ENCODE peak calls at places on chromosomes 4 and X, in four cellular contexts. U is Peyer's patch, V is cardiac muscle cell, X is fibroblast of villous mesenchyme. C is an unnamed sample.

GRCh38 chr4:17557880-17558279 is 19.1 kb upstream of the LAP3 start:
- DNase-seq in X (peak; percentile 40), U (no peak), V (no peak), C (no peak)

GRCh38 chr4:16579866-16580265 is 318.6 kb downstream of the LDB2 start:
- DNase-seq in V (no peak), X (no peak), U (no peak), C (no peak)

GRCh38 chr4:160835789-160836188 is 1328.0 kb downstream of the FSTL5 start:
- DNase-seq in U (no peak), V (no peak), X (no peak), C (no peak)

GRCh38 chr4:77959566-77960338 is 97.1 kb downstream of the MRPL1 start:
- DNase-seq in X (peak; percentile 67), V (peak; percentile 80), U (no peak), C (peak; percentile 31)

GRCh38 chrX:11124094-11124493 is 13.0 kb downstream of the HCCS start:
- DNase-seq in X (no peak), V (no peak), U (no peak), C (no peak)

GRCh38 chrX:109997786-109998452 is 5.0 kb upstream of the TMEM164 start:
- DNase-seq in X (no peak), U (no peak), V (no peak), C (no peak)

GRCh38 chrX:115584715-115585114 is 23.7 kb downstream of the PLS3 start:
- DNase-seq in V (peak; percentile 29), U (no peak), X (no peak), C (no peak)

GRCh38 chr4:1192493-1193205 is 20.3 kb upstream of the SPON2 start:
- DNase-seq in U (peak; percentile 49), X (no peak), V (no peak), C (no peak)

GRCh38 chr4:183823394-183823793 is 81.7 kb upstream of the STOX2 start:
- DNase-seq in U (no peak), V (peak; percentile 89), X (peak; percentile 31), C (no peak)

GRCh38 chr4:84753318-84753972 is 170.5 kb downstream of the CDS1 start:
- DNase-seq in V (no peak), X (no peak), U (no peak), C (no peak)

GRCh38 chr4:70627620-70628019 is 924 bp upstream of the ENAM start:
- DNase-seq in X (no peak), V (no peak), U (no peak), C (no peak)

GRCh38 chrX:21932277-21932996 is 8.1 kb upstream of the SMS start:
- DNase-seq in U (no peak), V (peak; percentile 87), X (peak; percentile 79), C (no peak)

GRCh38 chrX:129000018-129000417 is 523.3 kb downstream of the SMARCA1 start:
- DNase-seq in X (no peak), U (no peak), V (no peak), C (no peak)

GRCh38 chr4:174582463-174582862 is 60.2 kb upstream of the HPGD start:
- DNase-seq in X (no peak), U (no peak), V (no peak), C (no peak)

GRCh38 chr4:56681158-56681848 is at the start of gene HOPX:
- DNase-seq in U (peak; percentile 50), V (peak; percentile 67), X (peak; percentile 62), C (peak; percentile 10)

GRCh38 chrX:21735038-21735752 is 22.7 kb downstream of the SMPX start:
- DNase-seq in V (no peak), X (peak; percentile 11), U (no peak), C (no peak)

GRCh38 chr4:40455340-40455902 is 120.3 kb downstream of the CHRNA9 start:
- DNase-seq in X (no peak), U (no peak), V (peak; percentile 47), C (no peak)

GRCh38 chrX:17361620-17362019 is 13.4 kb upstream of the NHS start:
- DNase-seq in U (no peak), X (no peak), V (no peak), C (no peak)

GRCh38 chr4:55727746-55728145 is 91.6 kb upstream of the NMU start:
- DNase-seq in U (no peak), X (no peak), V (no peak), C (no peak)

GRCh38 chr4:25970241-25970675 is 56.2 kb downstream of the SMIM20 start:
- DNase-seq in V (peak; percentile 55), U (no peak), X (peak; percentile 8), C (no peak)

GRCh38 chrX:106917830-106918500 is 2.2 kb upstream of the CLDN2 start:
- DNase-seq in U (no peak), X (peak; percentile 35), V (peak; percentile 80), C (no peak)

GRCh38 chr4:7734651-7735260 is 204.9 kb downstream of the AFAP1 start:
- DNase-seq in U (no peak), V (no peak), X (no peak), C (no peak)

GRCh38 chrX:78595901-78596502 is 63.1 kb downstream of the RTL3 start:
- DNase-seq in V (peak; percentile 44), U (no peak), X (no peak), C (no peak)

GRCh38 chr4:165761968-165762367 is 111.1 kb upstream of the TLL1 start:
- DNase-seq in V (no peak), X (no peak), U (no peak), C (no peak)

GRCh38 chrX:47060708-47061107 is 17.5 kb upstream of the RGN start:
- DNase-seq in V (no peak), U (no peak), X (no peak), C (no peak)

GRCh38 chrX:40021647-40022046 is 76.1 kb downstream of the BCOR start:
- DNase-seq in V (no peak), X (no peak), U (no peak), C (no peak)

GRCh38 chr4:88511236-88511635 is 12.3 kb downstream of the PYURF start:
- DNase-seq in U (no peak), X (no peak), V (no peak), C (no peak)

GRCh38 chr4:155423671-155424070 is 46.9 kb upstream of the MAP9 start:
- DNase-seq in U (no peak), V (no peak), X (no peak), C (no peak)

GRCh38 chr4:46329118-46329976 is 60.6 kb downstream of the GABRA2 start:
- DNase-seq in U (no peak), V (peak; percentile 77), X (peak; percentile 24), C (no peak)

GRCh38 chr4:170990989-170991589 is 822.1 kb upstream of the GALNTL6 start:
- DNase-seq in V (no peak), U (no peak), X (no peak), C (peak; percentile 5)

GRCh38 chr4:153521467-153521866 is 55.3 kb downstream of the TMEM131L start:
- DNase-seq in X (no peak), U (no peak), V (no peak), C (no peak)

GRCh38 chr4:138259296-138259695 is 17.1 kb upstream of the SLC7A11 start:
- DNase-seq in U (no peak), V (no peak), X (no peak), C (no peak)

GRCh38 chrX:9902651-9903050 is 64.5 kb upstream of the CLDN34 start:
- DNase-seq in U (no peak), X (no peak), V (no peak), C (no peak)

GRCh38 chr4:8170341-8170740 is 11.7 kb upstream of the ABLIM2 start:
- DNase-seq in U (no peak), X (no peak), V (no peak), C (no peak)

GRCh38 chr4:122960298-122960985 is 38.0 kb upstream of the NUDT6 start:
- DNase-seq in V (peak; percentile 22), X (peak; percentile 81), U (no peak), C (no peak)

GRCh38 chrX:155026420-155026726 is 271 bp upstream of the FUNDC2 start:
- DNase-seq in V (no peak), U (no peak), X (no peak), C (no peak)
- H3K4me3 ChIP-seq in V (peak overlapping the region; percentile 51), U (peak overlapping the region; percentile 60), X (peak overlapping the region; percentile 75), C (peak overlapping the region; percentile 47)

GRCh38 chr4:104353481-104353880 is 141.2 kb downstream of the CXXC4 start:
- DNase-seq in U (no peak), X (no peak), V (no peak), C (no peak)

GRCh38 chr4:104351696-104352095 is 143.0 kb downstream of the CXXC4 start:
- DNase-seq in U (no peak), V (no peak), X (no peak), C (no peak)

GRCh38 chr4:104352211-104352610 is 142.5 kb downstream of the CXXC4 start:
- DNase-seq in X (no peak), V (no peak), U (no peak), C (no peak)
- TF ChIP-seq CTCF in X (no peak), V (no peak), U (no peak), C (peak; percentile 54)

GRCh38 chr4:11428701-11429571 is at the start of gene HS3ST1:
- DNase-seq in U (peak; percentile 96), X (peak; percentile 13), V (peak; percentile 84), C (no peak)
- H3K4me3 ChIP-seq in U (peak within 1 kb of the TSS; percentile 60), X (peak within 1 kb of the TSS; percentile 48), V (peak within 1 kb of the TSS; percentile 46), C (peak within 1 kb of the TSS; percentile 70)

GRCh38 chr4:109745830-109746229 is 16.0 kb upstream of the PLA2G12A start:
- DNase-seq in U (no peak), V (no peak), X (no peak), C (no peak)
- TF ChIP-seq CTCF in U (no peak), V (no peak), X (no peak), C (no peak)

DNA sequence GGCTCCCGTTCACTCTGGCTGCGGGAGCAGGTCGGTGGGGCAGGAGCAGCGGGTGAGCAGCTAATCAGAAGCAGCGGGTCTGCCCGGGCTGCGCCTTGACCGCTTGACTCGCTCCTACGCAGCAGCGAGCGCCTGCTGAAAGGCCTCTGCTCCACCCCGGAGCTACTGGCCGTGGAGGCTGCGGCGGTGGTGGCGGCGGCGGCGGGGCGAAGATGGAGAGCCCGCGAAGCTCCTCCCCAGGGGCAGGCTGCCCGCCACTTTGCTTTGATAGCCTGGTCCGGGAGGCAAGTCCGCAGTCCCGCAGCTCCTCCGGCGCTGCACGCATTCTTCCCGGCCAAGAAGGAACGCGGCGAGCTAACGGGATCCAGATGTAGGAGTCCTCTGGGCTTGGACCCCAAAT is 36.7 kb downstream of the PJA1 start:
- DNase-seq in X (no peak), V (peak; percentile 52), U (no peak), C (no peak)
- H3K4me3 ChIP-seq in X (no peak overlapping the region), V (no peak overlapping the region), U (no peak overlapping the region), C (no peak overlapping the region)

DNA sequence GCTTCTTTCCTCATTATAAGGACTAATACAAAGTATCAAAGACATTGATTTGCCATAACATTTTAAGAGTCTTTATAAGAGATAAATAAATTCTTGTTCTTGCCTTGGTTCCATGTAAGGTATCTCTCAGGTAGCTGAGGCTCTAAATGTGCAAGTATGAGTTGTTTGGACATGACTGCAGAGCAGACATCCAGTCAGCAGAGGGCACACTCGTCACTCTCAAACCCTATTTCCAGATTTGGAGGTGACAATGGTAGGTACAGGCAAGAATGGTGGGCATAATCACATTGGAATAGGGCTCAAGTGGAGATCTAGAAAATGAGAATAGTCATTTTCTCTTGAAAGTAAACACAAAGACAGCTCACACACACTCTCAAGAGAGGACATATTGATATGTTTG is 133.3 kb upstream of the ZIC3 start:
- DNase-seq in X (no peak), U (no peak), V (no peak), C (peak; percentile 5)
- TF ChIP-seq CTCF in X (no peak), U (no peak), V (no peak), C (peak; percentile 49)

GRCh38 chrX:70481871-70482270 is 37.2 kb downstream of the DLG3 start:
- DNase-seq in V (no peak), U (no peak), X (peak; percentile 74), C (no peak)
- H3K4me3 ChIP-seq in V (no peak overlapping the region), U (no peak overlapping the region), X (no peak overlapping the region), C (no peak overlapping the region)

C was measured in GM12864.